ENCODE peak calls at places on chromosomes 5 and 9, in five cellular contexts. B is ACHN, P is HCEC 1CT, U is T47D, R is adipocyte. Q is an unnamed sample.

GRCh38 chr5:1506242-1507015 is 17.3 kb downstream of the LPCAT1 start:
- DNase-seq in U (no peak), B (no peak), P (no peak), R (no peak), Q (no peak)

GRCh38 chr9:4117835-4118610 is 181.8 kb downstream of the GLIS3 start:
- DNase-seq in R (no peak), P (no peak), U (no peak), B (no peak), Q (no peak)

GRCh38 chr5:171840066-171840465 is 54.4 kb downstream of the SMIM23 start:
- DNase-seq in B (no peak), R (no peak), P (no peak), U (no peak), Q (no peak)

GRCh38 chr5:137061382-137061781 is 437.7 kb downstream of the SPOCK1 start:
- DNase-seq in B (no peak), U (no peak), P (no peak), R (no peak), Q (no peak)

GRCh38 chr5:173010547-173011464 is 27.2 kb downstream of the ATP6V0E1 start:
- DNase-seq in U (peak), R (no peak), P (peak), B (no peak), Q (no peak)

GRCh38 chr9:14702200-14702599 is 9.0 kb upstream of the ZDHHC21 start:
- DNase-seq in P (no peak), R (no peak), U (no peak), B (no peak), Q (no peak)

GRCh38 chr9:84271887-84272556 is 68.5 kb downstream of the SLC28A3 start:
- DNase-seq in B (no peak), P (no peak), R (peak), U (no peak), Q (no peak)

GRCh38 chr5:60945760-60946253 is 802 bp downstream of the NDUFAF2 start:
- DNase-seq in R (peak), U (peak), B (peak), P (peak), Q (peak)

GRCh38 chr9:76650692-76651091 is 113.5 kb upstream of the PCA3 start:
- DNase-seq in P (no peak), R (no peak), B (no peak), U (no peak), Q (no peak)

GRCh38 chr5:19547640-19548039 is 440.4 kb downstream of the CDH18 start:
- DNase-seq in P (peak), U (no peak), R (peak), B (no peak), Q (no peak)

GRCh38 chr9:107213561-107214028 is 69.5 kb upstream of the RAD23B start:
- DNase-seq in B (peak), R (peak), P (peak), U (no peak), Q (no peak)

GRCh38 chr5:593511-593910 is 18.6 kb upstream of the CEP72 start:
- DNase-seq in R (no peak), P (no peak), U (no peak), B (no peak), Q (no peak)

GRCh38 chr9:693460-694390 is 147.8 kb upstream of the DMRT1 start:
- DNase-seq in P (peak), U (no peak), R (peak), B (no peak), Q (no peak)

GRCh38 chr5:140916325-140916724 is 9.8 kb upstream of the PCDHAC1 start:
- DNase-seq in U (no peak), P (no peak), B (no peak), R (no peak), Q (no peak)

GRCh38 chr9:105858284-105858683 is 163.9 kb downstream of the TMEM38B start:
- DNase-seq in P (no peak), U (no peak), R (no peak), B (no peak), Q (no peak)

GRCh38 chr5:100762163-100762562 is 140.9 kb downstream of the ST8SIA4 start:
- DNase-seq in P (no peak), B (no peak), R (peak), U (no peak), Q (no peak)

GRCh38 chr9:112696461-112696860 is 21.5 kb downstream of the INIP start:
- DNase-seq in B (no peak), R (no peak), U (no peak), P (no peak), Q (no peak)

GRCh38 chr5:133114933-133115310 is 63.1 kb downstream of the HSPA4 start:
- DNase-seq in P (no peak), R (no peak), U (no peak), B (no peak), Q (no peak)

GRCh38 chr5:68423154-68423811 is 207.7 kb downstream of the PIK3R1 start:
- DNase-seq in U (no peak), R (no peak), B (no peak), P (no peak), Q (no peak)

GRCh38 chr9:38694676-38695075 is 25.3 kb downstream of the FAM240B start:
- DNase-seq in P (no peak), R (no peak), B (no peak), U (no peak), Q (no peak)

GRCh38 chr5:79256563-79256962 is 20.6 kb downstream of the JMY start:
- DNase-seq in U (no peak), P (no peak), B (no peak), R (no peak), Q (no peak)

Q was measured in NCI-H2081.